ENCODE peak calls at places on chromosomes 5 and 9, in seven cellular contexts. V, M, A, Y, W, G and P are unnamed samples. For H3K4me1, the result is how much of the 10 kb centered on the place peaks cover.

GRCh38 chr5:132655821-132656773 is 1.9 kb upstream of the IL13 start:
- DNase-seq in V (no peak), M (no peak), A (no peak), Y (peak), W (no peak), G (no peak), P (no peak)

GRCh38 chr5:175814676-175815075 is 56.7 kb upstream of the CPLX2 start:
- DNase-seq in V (peak), M (no peak), A (no peak), Y (no peak), W (peak), G (no peak), P (no peak)

GRCh38 chr5:91956738-91957137 is 573.6 kb upstream of the ARRDC3 start:
- DNase-seq in V (no peak), M (no peak), A (no peak), Y (no peak), W (no peak), G (no peak), P (no peak)

GRCh38 chr5:9466677-9467076 is 79.2 kb downstream of the SEMA5A start:
- DNase-seq in V (no peak), M (no peak), A (no peak), Y (no peak), W (no peak), G (no peak), P (no peak)

GRCh38 chr5:127028822-127029457 is 1.4 kb downstream of the MARCHF3 start:
- DNase-seq in V (peak), M (no peak), A (no peak), Y (no peak), W (peak), G (peak), P (no peak)

GRCh38 chr9:105006514-105006913 is 78.6 kb upstream of the ABCA1 start:
- DNase-seq in V (no peak), M (no peak), A (no peak), Y (no peak), W (no peak), G (no peak), P (no peak)

GRCh38 chr9:71685394-71685793 is 82.9 kb downstream of the CEMIP2 start:
- DNase-seq in V (no peak), M (no peak), A (no peak), Y (no peak), W (no peak), G (no peak), P (no peak)

GRCh38 chr5:129899454-129899853 is 4.8 kb upstream of the CHSY3 start:
- DNase-seq in V (no peak), M (no peak), A (no peak), Y (no peak), W (no peak), G (no peak), P (no peak)

GRCh38 chr5:132987531-132988408 is 24.3 kb upstream of the AFF4 start:
- DNase-seq in V (no peak), M (peak), A (no peak), Y (no peak), W (no peak), G (no peak), P (no peak)

GRCh38 chr9:72726951-72727350 is 205.5 kb downstream of the TMC1 start:
- DNase-seq in V (no peak), M (no peak), A (no peak), Y (no peak), W (no peak), G (no peak), P (no peak)

GRCh38 chr5:151719228-151719861 is 32.6 kb upstream of the SPARC start:
- DNase-seq in V (no peak), M (no peak), A (no peak), Y (no peak), W (peak), G (peak), P (no peak)

GRCh38 chr5:135601466-135601865 is 22.7 kb upstream of the CXCL14 start:
- DNase-seq in V (no peak), M (peak), A (no peak), Y (no peak), W (no peak), G (no peak), P (no peak)

GRCh38 chr9:107751522-107752235 is 262.1 kb upstream of the KLF4 start:
- DNase-seq in V (peak), M (peak), A (no peak), Y (peak), W (no peak), G (no peak), P (no peak)

GRCh38 chr9:7216004-7216821 is 458.4 kb downstream of the KDM4C start:
- DNase-seq in V (peak), M (no peak), A (no peak), Y (no peak), W (no peak), G (no peak), P (no peak)

GRCh38 chr5:33936381-33937016 is at the start of gene RXFP3:
- DNase-seq in V (no peak), M (no peak), A (no peak), Y (no peak), W (peak), G (no peak), P (peak)

GRCh38 chr9:419571-420156 is 205.0 kb downstream of the DOCK8 start:
- DNase-seq in V (no peak), M (no peak), A (no peak), Y (peak), W (no peak), G (no peak), P (no peak)

GRCh38 chr9:71675129-71675856 is 93.0 kb downstream of the CEMIP2 start:
- DNase-seq in V (no peak), M (no peak), A (no peak), Y (no peak), W (no peak), G (no peak), P (no peak)

GRCh38 chr5:161414037-161414436 is 132.5 kb downstream of the GABRB2 start:
- DNase-seq in V (no peak), M (no peak), A (no peak), Y (no peak), W (no peak), G (no peak), P (no peak)

GRCh38 chr5:129656952-129657351 is 90.9 kb upstream of the MINAR2 start:
- DNase-seq in V (no peak), M (no peak), A (no peak), Y (no peak), W (no peak), G (no peak), P (no peak)

GRCh38 chr5:112978836-112979235 is 2.2 kb downstream of the DCP2 start:
- DNase-seq in V (no peak), M (no peak), A (no peak), Y (no peak), W (no peak), G (no peak), P (no peak)

GRCh38 chr5:171907731-171908343 is 98.6 kb downstream of the FBXW11 start:
- DNase-seq in V (peak), M (no peak), A (peak), Y (peak), W (no peak), G (peak), P (peak)

GRCh38 chr5:42953061-42953460 is 87.1 kb downstream of the ANXA2R start:
- DNase-seq in V (no peak), M (no peak), A (no peak), Y (no peak), W (no peak), G (no peak), P (no peak)

GRCh38 chr5:153797484-153797883 is 241.2 kb downstream of the FAM114A2 start:
- DNase-seq in V (no peak), M (no peak), A (no peak), Y (no peak), W (no peak), G (no peak), P (no peak)

GRCh38 chr9:9750719-9751118 is 862.1 kb downstream of the PTPRD start:
- DNase-seq in V (no peak), M (no peak), A (no peak), Y (no peak), W (no peak), G (no peak), P (no peak)

GRCh38 chr5:8517461-8517860 is 648.5 kb downstream of the MTRR start:
- DNase-seq in V (no peak), M (no peak), A (no peak), Y (no peak), W (no peak), G (no peak), P (no peak)

GRCh38 chr9:33187519-33188218 is 20.5 kb upstream of the B4GALT1 start:
- DNase-seq in V (no peak), M (no peak), A (no peak), Y (no peak), W (peak), G (no peak), P (peak)

GRCh38 chr9:3879731-3880493 is 354.1 kb upstream of the RFX3 start:
- DNase-seq in V (peak), M (no peak), A (no peak), Y (no peak), W (no peak), G (no peak), P (peak)

GRCh38 chr9:120980951-120981350 is 54.4 kb upstream of the TRAF1 start:
- DNase-seq in V (no peak), M (no peak), A (no peak), Y (no peak), W (no peak), G (no peak), P (no peak)

GRCh38 chr5:142253938-142254895 is 70.6 kb downstream of the SPRY4 start:
- DNase-seq in V (no peak), M (peak), A (no peak), Y (no peak), W (peak), G (no peak), P (no peak)

GRCh38 chr9:97636903-97637302 is 3.3 kb downstream of the NCBP1 start:
- DNase-seq in V (no peak), M (no peak), A (no peak), Y (no peak), W (no peak), G (no peak), P (no peak)

GRCh38 chr5:171269717-171270116 is 39.3 kb upstream of the TLX3 start:
- DNase-seq in V (no peak), M (no peak), A (no peak), Y (no peak), W (no peak), G (no peak), P (no peak)

GRCh38 chr5:138974227-138975063 is 99.3 kb upstream of the LRRTM2 start:
- DNase-seq in V (peak), M (peak), A (no peak), Y (peak), W (peak), G (no peak), P (no peak)

GRCh38 chr5:104189031-104189430 is 626.4 kb upstream of the NUDT12 start:
- DNase-seq in V (no peak), M (no peak), A (no peak), Y (no peak), W (no peak), G (no peak), P (no peak)

DNA sequence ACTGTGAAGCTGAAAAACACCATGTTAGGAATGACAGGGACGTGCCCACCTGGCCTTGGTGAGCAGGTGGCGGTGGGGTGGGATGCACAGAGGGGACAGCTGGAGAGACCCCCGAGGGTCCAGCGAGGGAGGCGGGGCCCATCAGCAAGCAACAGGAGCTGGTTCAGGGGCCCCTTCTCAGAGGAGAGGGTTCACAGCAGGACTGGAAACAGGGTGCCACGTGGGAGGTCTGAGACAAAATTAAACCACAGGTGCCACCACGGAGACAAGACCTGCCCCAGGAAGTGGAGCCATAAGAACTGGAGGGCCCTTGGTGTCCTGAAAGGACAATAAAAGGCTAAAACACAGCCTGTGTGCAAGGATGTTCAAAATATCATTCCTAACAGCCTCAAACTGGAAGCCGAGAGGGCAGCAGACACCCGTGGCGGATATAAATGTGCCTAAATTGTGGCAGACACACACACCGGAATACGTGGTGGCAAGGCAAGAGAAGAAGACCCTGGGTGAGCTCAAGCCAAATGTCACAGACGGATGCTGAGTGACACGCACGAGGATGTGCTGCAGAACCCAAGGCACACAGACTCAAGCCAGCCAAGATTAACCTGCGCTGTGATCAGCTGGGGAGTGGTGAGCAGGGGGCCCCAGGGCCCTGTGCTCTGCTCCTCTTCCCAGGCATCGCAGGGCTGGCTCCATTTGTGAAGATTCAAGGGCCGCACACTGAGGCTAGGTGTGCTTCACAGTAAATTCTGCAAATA is 16.6 kb downstream of the SEMA4D start:
- DNase-seq in V (no peak), M (no peak), A (no peak), Y (no peak), W (no peak), G (peak), P (no peak)
- H3K4me1 ChIP-seq in V (under half), M (under half), A (half or more), Y (under half), W (half or more), G (half or more), P (under half)

DNA sequence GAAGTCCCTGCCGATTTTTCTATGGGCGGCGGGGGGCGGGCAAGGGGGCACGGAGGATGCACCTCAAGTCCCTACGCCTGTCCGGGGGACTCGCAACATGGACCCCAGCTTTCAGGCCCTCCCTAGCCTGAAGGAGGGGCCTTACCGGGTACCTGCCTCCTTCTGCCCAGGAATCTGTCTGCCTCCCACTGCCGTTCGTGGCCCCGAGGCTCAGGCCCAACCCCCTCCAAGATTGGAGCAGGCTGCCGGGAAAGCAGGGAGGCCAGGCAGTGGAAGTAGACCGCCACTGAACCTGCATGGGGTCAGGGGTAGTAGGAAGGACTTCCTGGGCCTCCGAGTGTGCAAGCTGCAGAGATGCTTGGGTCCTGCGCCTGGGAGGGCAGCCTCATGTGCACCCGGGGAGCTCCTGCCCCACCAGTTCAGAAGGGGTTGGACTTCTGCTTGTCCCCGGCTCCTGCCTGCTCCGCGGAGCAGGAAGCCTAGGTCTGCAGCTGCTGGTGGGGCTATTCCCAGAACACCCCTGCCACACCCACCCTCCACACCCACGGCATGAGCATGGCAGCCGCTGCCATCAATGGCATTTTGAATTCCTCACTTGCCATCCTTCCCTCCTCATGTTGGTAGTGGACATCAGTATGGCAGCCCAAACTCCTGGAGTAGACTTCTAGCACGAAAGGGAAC is 1312.7 kb upstream of the ACO1 start:
- DNase-seq in V (no peak), M (no peak), A (no peak), Y (no peak), W (no peak), G (no peak), P (no peak)
- H3K4me1 ChIP-seq in V (under half), M (under half), A (under half), Y (under half), W (under half), G (under half), P (under half)

GRCh38 chr9:37300620-37301368 is 121.7 kb upstream of the GRHPR start:
- DNase-seq in V (no peak), M (no peak), A (no peak), Y (no peak), W (no peak), G (no peak), P (no peak)
- H3K4me1 ChIP-seq in V (under half), M (under half), A (under half), Y (under half), W (under half), G (half or more), P (under half)

GRCh38 chr9:125696106-125696647 is 10.8 kb downstream of the MAPKAP1 start:
- DNase-seq in V (no peak), M (no peak), A (no peak), Y (no peak), W (no peak), G (no peak), P (no peak)
- H3K4me1 ChIP-seq in V (under half), M (under half), A (under half), Y (under half), W (under half), G (under half), P (under half)